ENCODE peak calls at places on chromosomes 12 and 14, in seven cellular contexts. C is stomach, U is lower leg skin, I is A549, G is body of pancreas, B is adrenal gland, O is ovary. E is an unnamed sample.

GRCh38 chr12:57898308-57898970 is 42.9 kb upstream of the ATP23 start:
- DNase-seq in C (no peak), U (no peak), I (no peak), G (no peak), B (no peak), O (no peak), E (no peak)

GRCh38 chr12:99137124-99137845 is 492.2 kb downstream of the APAF1 start:
- DNase-seq in C (no peak), U (no peak), I (no peak), G (no peak), B (no peak), O (no peak), E (no peak)

GRCh38 chr14:51336304-51336703 is 96.3 kb downstream of the TMX1 start:
- DNase-seq in C (no peak), U (no peak), I (no peak), G (no peak), B (no peak), O (no peak), E (no peak)

GRCh38 chr12:27504506-27504905 is 19.5 kb upstream of the PPFIBP1 start:
- DNase-seq in C (no peak), U (no peak), I (no peak), G (no peak), B (no peak), O (no peak), E (no peak)

GRCh38 chr12:88001327-88001726 is 27.9 kb downstream of the C12orf50 start:
- DNase-seq in C (no peak), U (no peak), I (no peak), G (no peak), B (no peak), O (no peak), E (no peak)

GRCh38 chr12:88401153-88401552 is 179.1 kb downstream of the KITLG start:
- DNase-seq in C (no peak), U (no peak), I (no peak), G (no peak), B (no peak), O (no peak), E (no peak)

GRCh38 chr12:63151898-63152700 is 1.1 kb upstream of the AVPR1A start:
- DNase-seq in C (no peak), U (no peak), I (peak; percentile 64), G (peak; percentile 54), B (peak; percentile 47), O (peak; percentile 37), E (peak; percentile 13)

GRCh38 chr12:52990206-52990605 is 16.1 kb upstream of the EIF4B start:
- DNase-seq in C (no peak), U (no peak), I (peak; percentile 54), G (no peak), B (no peak), O (no peak), E (no peak)

GRCh38 chr12:169528-170360 is 44.2 kb downstream of the SLC6A12 start:
- DNase-seq in C (no peak), U (no peak), I (no peak), G (no peak), B (no peak), O (no peak), E (no peak)

GRCh38 chr12:64943686-64944085 is 119.2 kb downstream of the TBC1D30 start:
- DNase-seq in C (no peak), U (no peak), I (no peak), G (no peak), B (no peak), O (no peak), E (no peak)

DNA sequence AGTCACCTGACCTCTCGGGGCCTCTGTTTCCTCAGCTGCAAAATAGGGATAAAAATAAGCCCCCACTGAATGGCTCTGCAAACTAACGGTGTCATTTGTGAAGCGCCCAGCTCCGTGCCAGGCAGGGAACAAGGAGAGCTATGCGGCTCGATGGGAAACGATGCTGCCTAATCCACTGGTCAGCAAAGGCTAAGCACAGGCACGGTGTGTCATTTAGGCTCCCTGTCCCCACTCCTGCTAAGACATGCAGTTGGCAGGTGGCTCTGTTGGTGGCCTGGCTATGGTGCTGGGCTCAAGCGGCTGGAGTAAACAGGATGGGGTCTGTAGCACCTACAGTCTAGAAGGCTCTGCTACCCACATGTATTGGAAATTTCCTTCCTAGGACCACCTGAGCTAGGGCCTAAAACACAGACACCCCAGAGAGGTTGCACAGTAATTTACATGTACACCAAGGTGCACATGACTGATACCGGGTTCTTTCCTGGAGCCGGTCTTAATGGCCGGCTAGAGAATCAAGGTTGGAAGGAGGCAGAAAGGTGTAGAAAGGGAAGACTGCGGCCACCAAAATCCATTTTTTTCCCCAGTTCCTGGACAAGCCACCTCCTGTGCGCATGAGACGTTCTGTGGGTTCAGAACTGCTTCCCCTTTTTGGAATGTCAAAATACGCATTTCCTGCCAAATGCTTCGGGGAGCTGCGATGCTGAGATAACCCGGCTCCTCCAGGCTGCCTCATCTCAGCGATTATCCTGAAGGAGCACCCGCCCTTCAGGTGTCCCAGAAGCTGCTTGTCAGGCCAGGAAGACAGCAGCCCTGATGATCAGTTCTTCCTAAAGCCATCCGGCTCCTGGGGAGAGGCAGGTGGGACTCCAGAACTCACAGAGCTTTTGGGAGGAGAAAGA is 1.0 kb downstream of the CACNA2D4 start:
- DNase-seq in C (peak; percentile 24), U (peak; percentile 77), I (no peak), G (no peak), B (peak; percentile 19), O (no peak), E (no peak)
- TF ChIP-seq POLR2A in C (no peak), U (no peak), I (no peak), G (no peak), B (no peak), O (no peak), E (no peak)

GRCh38 chr12:132986885-132987225 is 688 bp downstream of the ZNF26 start:
- DNase-seq in C (no peak), U (no peak), I (peak; percentile 25), G (no peak), B (no peak), O (no peak), E (no peak)

DNA sequence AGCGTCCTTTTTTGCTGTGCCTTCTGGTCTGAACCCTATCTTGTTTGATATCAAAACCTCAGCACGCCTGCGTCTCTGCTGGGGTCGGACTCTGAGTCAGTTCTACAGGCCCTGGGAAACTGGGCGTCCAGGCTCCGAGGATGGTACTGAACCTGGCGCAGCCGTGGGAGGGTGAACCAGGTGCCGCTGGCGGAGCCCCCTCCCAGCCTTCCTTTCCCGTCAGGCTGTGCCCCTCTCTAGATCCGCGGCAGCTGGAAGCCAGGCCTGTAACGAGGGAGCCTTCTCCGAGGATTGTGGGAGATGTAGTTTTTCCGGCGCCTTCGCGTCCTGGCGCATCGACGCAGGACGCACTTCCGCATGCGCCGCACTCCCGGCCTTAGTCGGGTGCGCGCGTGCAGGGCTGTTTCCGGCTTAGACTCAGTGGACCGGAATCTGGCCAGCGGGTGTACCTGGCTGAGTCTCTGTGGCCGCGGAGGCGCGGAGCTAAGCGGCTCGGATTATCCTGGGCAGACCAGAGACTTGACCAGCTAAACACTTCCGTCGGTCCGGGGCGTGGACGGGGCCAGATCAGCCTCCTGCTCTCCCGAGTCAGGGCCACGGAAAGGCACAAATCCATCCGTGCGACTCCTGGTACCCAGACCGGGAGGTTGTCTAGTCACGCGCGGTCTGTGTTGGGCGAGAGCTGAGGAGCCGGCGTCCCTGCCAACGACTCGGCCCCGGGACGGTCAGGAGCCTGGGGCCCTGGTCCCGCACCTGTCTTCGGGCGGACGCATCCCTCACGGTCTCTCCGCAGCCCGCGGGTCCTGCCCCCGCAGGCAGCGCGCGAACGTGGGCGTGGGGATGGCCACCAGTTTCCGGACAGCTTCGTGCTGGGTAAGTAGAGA is at the start of gene ZNF26:
- DNase-seq in C (peak; percentile 91), U (peak; percentile 97), I (peak; percentile 96), G (peak; percentile 94), B (peak; percentile 92), O (peak; percentile 91), E (peak; percentile 92)
- TF ChIP-seq POLR2A in C (no peak), U (no peak), I (peak; percentile 74), G (peak; percentile 80), B (peak; percentile 67), O (peak; percentile 30), E (peak; percentile 74)

GRCh38 chr14:68908201-68908600 is 70.9 kb downstream of the ACTN1 start:
- DNase-seq in C (no peak), U (no peak), I (no peak), G (no peak), B (no peak), O (no peak), E (no peak)
- TF ChIP-seq POLR2A in C (no peak), U (no peak), I (no peak), G (no peak), B (no peak), O (no peak), E (no peak)

DNA sequence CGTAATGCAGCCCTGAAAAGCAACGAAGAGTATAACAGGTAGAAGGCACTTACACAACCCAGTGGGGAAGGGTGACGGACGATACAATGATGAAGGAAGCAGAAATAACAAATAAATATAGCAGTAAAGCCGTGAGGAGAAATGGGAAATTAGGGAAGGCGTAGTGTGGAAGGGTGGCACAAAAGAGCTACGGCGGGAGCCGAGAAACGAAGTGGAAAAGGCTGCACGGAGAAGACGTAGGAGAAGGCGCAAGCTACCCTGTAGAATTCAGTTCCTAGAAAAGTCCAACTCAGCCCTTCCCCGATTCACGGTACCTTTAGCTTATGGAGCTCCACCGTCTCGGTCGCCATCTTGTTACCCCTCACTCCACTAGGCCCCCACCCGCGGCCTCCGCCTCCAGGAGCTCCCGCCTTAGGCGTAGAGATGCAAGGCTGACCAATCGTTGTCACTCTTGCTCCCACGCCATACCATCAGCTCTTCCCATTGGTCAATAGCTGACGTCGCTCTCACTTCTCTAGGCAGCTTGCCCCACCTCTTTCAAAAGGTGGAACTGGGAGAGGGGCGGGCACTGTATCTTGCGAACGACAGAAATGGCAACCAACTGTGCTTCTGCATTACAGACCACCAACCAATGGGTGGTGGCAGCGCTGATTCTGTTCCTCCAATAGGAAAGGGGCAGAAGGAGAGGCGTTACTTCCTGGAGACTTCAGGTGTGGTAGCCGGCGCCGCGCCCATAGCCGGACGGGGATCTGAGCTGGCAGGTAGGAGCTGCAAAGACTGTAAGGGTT is at the start of the genes ORMDL2 and SARNP:
- DNase-seq in C (peak; percentile 98), U (peak; percentile 99), I (peak; percentile 100), G (peak; percentile 98), B (peak; percentile 97), O (peak; percentile 95), E (peak; percentile 85)
- TF ChIP-seq POLR2A in C (no peak), U (no peak), I (peak; percentile 83), G (peak; percentile 85), B (peak; percentile 91), O (peak; percentile 77), E (peak; percentile 61)

DNA sequence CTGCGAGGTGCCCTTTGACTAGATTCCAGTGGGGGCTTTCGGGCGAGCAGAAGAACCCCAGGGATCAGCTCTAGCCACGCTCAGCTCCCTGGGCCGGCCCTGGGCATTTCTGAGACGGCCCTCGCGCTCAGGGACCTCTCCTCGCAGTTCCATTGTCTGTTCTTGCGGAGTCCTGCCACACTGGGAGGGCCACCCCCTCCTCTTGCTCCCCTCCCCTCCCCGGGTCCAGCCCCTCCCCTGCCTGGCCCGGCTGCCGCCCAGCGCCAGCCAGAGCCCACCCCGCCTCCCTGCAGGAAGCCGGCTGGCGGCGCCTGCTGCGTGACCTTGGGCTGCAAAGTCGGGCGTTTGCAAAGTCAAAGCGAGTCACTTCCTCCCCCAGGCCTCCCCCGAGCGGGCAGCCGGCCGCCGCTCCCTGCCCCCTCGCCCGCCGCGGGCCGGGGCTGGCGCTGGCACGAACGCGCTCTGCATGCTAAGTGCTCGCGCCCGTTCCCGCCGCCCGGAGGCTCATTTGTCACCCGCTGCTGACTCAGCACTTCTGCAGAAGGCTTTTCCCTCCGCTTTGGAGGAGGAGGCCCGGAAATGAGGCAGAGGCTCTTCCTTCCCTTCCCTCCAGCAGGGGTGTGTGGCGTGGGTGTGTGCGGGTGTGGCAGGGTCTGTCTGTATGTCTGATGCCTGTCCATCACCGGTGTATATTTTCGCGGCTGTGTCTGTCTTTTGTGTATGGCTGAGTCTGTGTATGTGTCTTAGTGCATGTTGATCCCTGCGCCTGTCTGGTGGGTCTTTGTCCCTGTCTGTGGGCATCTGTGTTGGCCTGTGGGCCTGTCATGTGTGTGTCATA is 72.0 kb downstream of the IRF2BPL start:
- DNase-seq in C (peak; percentile 93), U (peak; percentile 97), I (peak; percentile 97), G (peak; percentile 95), B (peak; percentile 95), O (peak; percentile 90), E (peak; percentile 56)
- TF ChIP-seq POLR2A in C (no peak), U (no peak), I (peak; percentile 29), G (peak; percentile 46), B (peak; percentile 65), O (no peak), E (no peak)

E was measured in H54.